ENCODE peak calls at places on chromosomes 11 and 22, in four cellular contexts. One of them, this sample, is unnamed.

GRCh38 chr22:45504703-45505341 is 2.1 kb downstream of the FBLN1 start:
- DNase-seq in adrenal gland: no peak
- DNase-seq in left ventricle myocardium inferior: peak
- DNase-seq in transverse colon: no peak
- DNase-seq in this sample: no peak

GRCh38 chr11:12133539-12134238 is 23.3 kb downstream of the MICAL2 start:
- DNase-seq in adrenal gland: no peak
- DNase-seq in left ventricle myocardium inferior: no peak
- DNase-seq in transverse colon: no peak
- DNase-seq in this sample: no peak

GRCh38 chr22:30947821-30948454 is 20.6 kb downstream of the MORC2 start:
- DNase-seq in adrenal gland: no peak
- DNase-seq in transverse colon: no peak
- DNase-seq in left ventricle myocardium inferior: no peak
- DNase-seq in this sample: peak

GRCh38 chr11:41461057-41461681 is 1.7 kb upstream of the LRRC4C start:
- DNase-seq in left ventricle myocardium inferior: no peak
- DNase-seq in transverse colon: no peak
- DNase-seq in adrenal gland: no peak
- DNase-seq in this sample: peak

GRCh38 chr11:128343870-128344269 is 243.5 kb downstream of the ETS1 start:
- DNase-seq in left ventricle myocardium inferior: no peak
- DNase-seq in adrenal gland: no peak
- DNase-seq in transverse colon: no peak
- DNase-seq in this sample: no peak

GRCh38 chr22:42990131-42990838 is 24.7 kb downstream of the PACSIN2 start:
- DNase-seq in left ventricle myocardium inferior: no peak
- DNase-seq in transverse colon: peak
- DNase-seq in adrenal gland: peak
- DNase-seq in this sample: no peak

GRCh38 chr11:1929621-1930447 is 10.3 kb downstream of the TNNT3 start:
- DNase-seq in transverse colon: no peak
- DNase-seq in adrenal gland: no peak
- DNase-seq in left ventricle myocardium inferior: no peak
- DNase-seq in this sample: no peak

GRCh38 chr11:87421422-87421821 is 383.7 kb downstream of the TMEM135 start:
- DNase-seq in transverse colon: peak
- DNase-seq in adrenal gland: peak
- DNase-seq in left ventricle myocardium inferior: no peak
- DNase-seq in this sample: peak

GRCh38 chr11:31806186-31806943 is 4.8 kb downstream of the PAX6 start:
- DNase-seq in transverse colon: no peak
- DNase-seq in left ventricle myocardium inferior: no peak
- DNase-seq in adrenal gland: no peak
- DNase-seq in this sample: no peak

GRCh38 chr22:43922123-43922522 is 1.5 kb upstream of the PNPLA3 start:
- DNase-seq in transverse colon: no peak
- DNase-seq in left ventricle myocardium inferior: no peak
- DNase-seq in adrenal gland: no peak
- DNase-seq in this sample: no peak

GRCh38 chr11:128553662-128554392 is 33.5 kb downstream of the ETS1 start:
- DNase-seq in adrenal gland: no peak
- DNase-seq in transverse colon: no peak
- DNase-seq in left ventricle myocardium inferior: no peak
- DNase-seq in this sample: no peak

GRCh38 chr22:40423882-40424640 is 53.7 kb downstream of the SGSM3 start:
- DNase-seq in transverse colon: no peak
- DNase-seq in adrenal gland: no peak
- DNase-seq in left ventricle myocardium inferior: peak
- DNase-seq in this sample: no peak

GRCh38 chr11:57568330-57568766 is 876 bp upstream of the UBE2L6 start:
- DNase-seq in transverse colon: no peak
- DNase-seq in left ventricle myocardium inferior: no peak
- DNase-seq in adrenal gland: peak
- DNase-seq in this sample: no peak

GRCh38 chr11:11500744-11501487 is 120.9 kb downstream of the GALNT18 start:
- DNase-seq in transverse colon: no peak
- DNase-seq in left ventricle myocardium inferior: no peak
- DNase-seq in adrenal gland: no peak
- DNase-seq in this sample: no peak

GRCh38 chr22:45717787-45718186 is 46.2 kb downstream of the ATXN10 start:
- DNase-seq in left ventricle myocardium inferior: no peak
- DNase-seq in adrenal gland: no peak
- DNase-seq in transverse colon: no peak
- DNase-seq in this sample: no peak

GRCh38 chr11:69353696-69354544 is 60.0 kb downstream of the MYEOV start:
- DNase-seq in adrenal gland: no peak
- DNase-seq in transverse colon: peak
- DNase-seq in left ventricle myocardium inferior: no peak
- DNase-seq in this sample: no peak

GRCh38 chr11:78499971-78500370 is 74.7 kb downstream of the NARS2 start:
- DNase-seq in transverse colon: no peak
- DNase-seq in adrenal gland: no peak
- DNase-seq in left ventricle myocardium inferior: no peak
- DNase-seq in this sample: peak

GRCh38 chr11:118884613-118885274 is 1.1 kb downstream of the CXCR5 start:
- DNase-seq in transverse colon: no peak
- DNase-seq in left ventricle myocardium inferior: no peak
- DNase-seq in adrenal gland: no peak
- DNase-seq in this sample: no peak

GRCh38 chr11:82864268-82864667 is 36.0 kb downstream of the PRCP start:
- DNase-seq in adrenal gland: peak
- DNase-seq in left ventricle myocardium inferior: peak
- DNase-seq in transverse colon: peak
- DNase-seq in this sample: peak

GRCh38 chr11:75144716-75145014 is 6.2 kb upstream of the SLCO2B1 start:
- DNase-seq in adrenal gland: no peak
- DNase-seq in left ventricle myocardium inferior: no peak
- DNase-seq in transverse colon: no peak
- DNase-seq in this sample: no peak

GRCh38 chr11:74611369-74611861 is 19.0 kb downstream of the POLD3 start:
- DNase-seq in transverse colon: no peak
- DNase-seq in adrenal gland: no peak
- DNase-seq in left ventricle myocardium inferior: no peak
- DNase-seq in this sample: peak

GRCh38 chr11:125591659-125592304 is 870 bp upstream of the STT3A start:
- DNase-seq in transverse colon: peak
- DNase-seq in adrenal gland: peak
- DNase-seq in left ventricle myocardium inferior: peak
- DNase-seq in this sample: peak

GRCh38 chr11:102345923-102346322 is 1.1 kb upstream of the BIRC2 start:
- DNase-seq in left ventricle myocardium inferior: no peak
- DNase-seq in transverse colon: no peak
- DNase-seq in adrenal gland: no peak
- DNase-seq in this sample: no peak

GRCh38 chr22:19868773-19869471 is 14.2 kb upstream of the GNB1L start:
- DNase-seq in transverse colon: peak
- DNase-seq in adrenal gland: peak
- DNase-seq in left ventricle myocardium inferior: peak
- DNase-seq in this sample: peak

GRCh38 chr11:26065944-26066343 is 266.0 kb upstream of the ANO3 start:
- DNase-seq in adrenal gland: no peak
- DNase-seq in transverse colon: no peak
- DNase-seq in left ventricle myocardium inferior: no peak
- DNase-seq in this sample: no peak

GRCh38 chr22:29202231-29203192 is 3.2 kb upstream of the EMID1 start:
- DNase-seq in transverse colon: peak
- DNase-seq in left ventricle myocardium inferior: peak
- DNase-seq in adrenal gland: peak
- DNase-seq in this sample: peak

GRCh38 chr11:125167292-125167953 is 2.9 kb downstream of the PKNOX2 start:
- DNase-seq in adrenal gland: no peak
- DNase-seq in left ventricle myocardium inferior: peak
- DNase-seq in transverse colon: no peak
- DNase-seq in this sample: no peak

GRCh38 chr11:61963282-61964057 is 4.0 kb downstream of the FTH1 start:
- DNase-seq in left ventricle myocardium inferior: no peak
- DNase-seq in transverse colon: peak
- DNase-seq in adrenal gland: peak
- DNase-seq in this sample: no peak

GRCh38 chr22:19648419-19648929 is 65.8 kb upstream of the SEPTIN5 start:
- DNase-seq in adrenal gland: no peak
- DNase-seq in left ventricle myocardium inferior: no peak
- DNase-seq in transverse colon: no peak
- DNase-seq in this sample: no peak

DNA sequence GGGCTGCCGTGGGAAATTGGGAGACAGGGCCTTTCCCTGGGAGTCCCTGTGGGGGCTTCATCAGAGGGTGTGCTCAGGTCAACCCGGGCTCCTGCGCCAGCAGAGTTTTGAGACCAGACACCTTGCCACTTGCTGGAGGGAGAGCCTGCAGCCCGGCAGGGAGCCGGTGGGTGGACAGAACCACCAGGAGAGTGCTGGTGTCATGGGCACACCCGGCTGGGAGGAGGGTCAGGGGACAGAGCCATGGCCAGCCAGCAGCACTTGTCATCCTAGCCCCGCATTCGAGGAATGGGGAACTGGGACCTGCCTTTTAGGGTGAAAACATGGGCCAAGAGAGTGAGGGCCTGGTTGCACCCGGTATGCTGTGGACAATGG is 209.3 kb downstream of the TBC1D22A start:
- DNase-seq in transverse colon: no peak
- DNase-seq in adrenal gland: no peak
- DNase-seq in left ventricle myocardium inferior: no peak
- DNase-seq in this sample: no peak
- H3K27ac ChIP-seq in transverse colon: peak
- H3K27ac ChIP-seq in adrenal gland: peak
- H3K27ac ChIP-seq in left ventricle myocardium inferior: peak
- H3K27ac ChIP-seq in this sample: no peak

GRCh38 chr11:29184939-29185890 is 831.6 kb downstream of the KCNA4 start:
- DNase-seq in transverse colon: no peak
- DNase-seq in adrenal gland: no peak
- DNase-seq in left ventricle myocardium inferior: no peak
- DNase-seq in this sample: no peak
- H3K27ac ChIP-seq in transverse colon: no peak
- H3K27ac ChIP-seq in adrenal gland: no peak
- H3K27ac ChIP-seq in left ventricle myocardium inferior: no peak
- H3K27ac ChIP-seq in this sample: no peak

GRCh38 chr11:44781697-44782096 is 54.9 kb downstream of the TSPAN18 start:
- DNase-seq in adrenal gland: no peak
- DNase-seq in left ventricle myocardium inferior: no peak
- DNase-seq in transverse colon: no peak
- DNase-seq in this sample: no peak
- H3K27ac ChIP-seq in adrenal gland: peak
- H3K27ac ChIP-seq in left ventricle myocardium inferior: peak
- H3K27ac ChIP-seq in transverse colon: peak
- H3K27ac ChIP-seq in this sample: no peak

DNA sequence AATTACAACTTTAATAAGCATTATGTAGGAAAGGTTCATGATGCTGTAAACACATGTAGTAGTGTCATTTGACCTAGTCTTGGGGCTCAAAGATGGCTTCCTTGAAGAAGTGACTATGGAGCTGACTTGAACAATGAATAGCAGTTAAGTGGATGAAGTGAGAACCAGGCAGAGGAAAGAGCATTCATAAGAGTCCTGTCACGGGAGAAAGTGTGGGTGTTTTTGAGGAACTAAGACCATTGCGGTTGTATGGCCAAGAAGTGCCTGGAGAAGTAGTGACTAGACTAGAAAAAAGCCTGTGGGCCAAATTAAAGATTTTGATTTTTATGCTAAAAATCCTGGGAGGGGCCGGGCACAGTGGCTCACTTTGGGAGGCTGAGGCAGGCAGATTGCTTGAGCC is 7.2 kb upstream of the IL18BP start:
- DNase-seq in adrenal gland: no peak
- DNase-seq in left ventricle myocardium inferior: no peak
- DNase-seq in transverse colon: no peak
- DNase-seq in this sample: no peak
- H3K27ac ChIP-seq in adrenal gland: no peak
- H3K27ac ChIP-seq in left ventricle myocardium inferior: no peak
- H3K27ac ChIP-seq in transverse colon: no peak
- H3K27ac ChIP-seq in this sample: no peak

DNA sequence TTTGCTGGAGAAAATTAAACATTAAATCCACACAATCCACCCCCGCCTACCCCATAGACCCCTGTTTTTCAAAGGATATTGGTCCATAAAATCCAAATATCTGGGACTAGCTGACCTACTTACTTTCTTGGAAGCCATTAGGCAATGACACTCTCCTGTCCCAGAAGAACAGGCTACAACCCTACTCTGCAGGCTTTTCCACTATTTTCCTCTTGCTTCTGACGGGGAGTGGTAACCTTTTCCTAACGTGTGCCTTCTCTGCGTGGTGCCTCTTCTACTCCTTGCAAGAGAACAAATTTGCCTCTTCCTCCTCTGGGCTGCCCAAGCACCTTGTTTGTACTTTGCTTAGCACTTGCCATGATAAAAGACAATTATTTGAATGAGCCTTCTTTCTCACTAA is 51.6 kb downstream of the UBASH3B start:
- DNase-seq in adrenal gland: no peak
- DNase-seq in left ventricle myocardium inferior: no peak
- DNase-seq in transverse colon: no peak
- DNase-seq in this sample: no peak
- H3K27ac ChIP-seq in adrenal gland: no peak
- H3K27ac ChIP-seq in left ventricle myocardium inferior: no peak
- H3K27ac ChIP-seq in transverse colon: no peak
- H3K27ac ChIP-seq in this sample: no peak

DNA sequence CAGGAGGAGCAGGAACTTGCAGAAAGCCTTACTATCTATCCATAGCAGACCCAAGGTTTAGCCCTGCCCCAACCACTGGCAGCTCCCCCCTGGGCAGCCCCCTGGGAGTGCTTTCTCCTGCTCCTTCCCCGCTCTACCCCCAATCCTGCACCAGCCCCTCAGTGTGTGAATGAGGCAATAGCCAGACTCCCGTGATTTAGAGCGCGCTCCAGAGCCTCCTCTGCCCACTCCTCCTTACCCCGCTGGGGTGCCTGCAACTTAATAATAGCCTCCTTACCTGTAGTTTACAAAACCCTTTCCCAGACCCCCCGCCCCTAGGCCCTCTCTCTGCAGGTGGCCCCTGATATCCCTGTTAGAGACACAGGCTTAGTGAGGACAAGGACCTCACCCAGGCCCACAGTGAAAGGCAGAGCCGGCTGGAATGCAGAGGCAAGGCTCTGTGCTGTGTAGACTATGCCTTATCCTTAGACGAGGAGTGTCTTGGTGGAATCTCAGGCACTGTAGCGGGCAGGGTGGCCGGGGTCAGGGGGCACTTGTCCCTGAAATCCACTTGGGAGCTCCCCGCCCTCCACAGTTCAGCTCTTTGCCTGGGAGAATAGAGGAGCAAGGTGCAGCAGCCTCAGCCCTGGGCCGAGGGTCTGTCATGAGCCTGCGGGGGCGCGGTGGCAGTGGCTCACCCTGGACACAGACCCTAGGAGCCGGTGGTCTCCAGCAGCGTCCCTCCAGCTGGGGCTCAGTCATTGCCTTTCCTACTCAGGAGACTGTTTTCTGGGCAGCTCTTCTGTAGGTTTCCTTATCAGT is 4.3 kb upstream of the CARNS1 start:
- DNase-seq in left ventricle myocardium inferior: no peak
- DNase-seq in adrenal gland: no peak
- DNase-seq in transverse colon: no peak
- DNase-seq in this sample: no peak
- H3K27ac ChIP-seq in left ventricle myocardium inferior: no peak
- H3K27ac ChIP-seq in adrenal gland: no peak
- H3K27ac ChIP-seq in transverse colon: no peak
- H3K27ac ChIP-seq in this sample: no peak